ENCODE peak calls at places on chromosomes 2 and 18, in ten cellular contexts. P, O, J, Y, E, L, A, K, V and Z are unnamed samples.

GRCh38 chr2:102306125-102306524 is 5.2 kb upstream of the IL1RL1 start:
- DNase-seq in P (no peak), O (no peak), J (no peak), Y (no peak), E (no peak), L (no peak), A (no peak), K (no peak), V (no peak), Z (no peak)

GRCh38 chr2:45821558-45822271 is 170.2 kb downstream of the PRKCE start:
- DNase-seq in P (peak), O (no peak), J (peak), Y (peak), E (no peak), L (no peak), A (peak), K (no peak), V (peak), Z (no peak)

GRCh38 chr18:61400714-61401113 is 67.5 kb downstream of the CDH20 start:
- DNase-seq in P (peak), O (no peak), J (no peak), Y (peak), E (no peak), L (no peak), A (peak), K (no peak), V (no peak), Z (no peak)

GRCh38 chr2:175001546-175001945 is 3.6 kb downstream of the CHN1 start:
- DNase-seq in P (no peak), O (no peak), J (no peak), Y (no peak), E (no peak), L (no peak), A (no peak), K (no peak), V (no peak), Z (no peak)

GRCh38 chr18:60047556-60047955 is 147.8 kb downstream of the PMAIP1 start:
- DNase-seq in P (peak), O (no peak), J (no peak), Y (peak), E (no peak), L (no peak), A (no peak), K (no peak), V (no peak), Z (no peak)

GRCh38 chr2:196372811-196373664 is 201.7 kb upstream of the STK17B start:
- DNase-seq in P (peak), O (no peak), J (no peak), Y (no peak), E (no peak), L (no peak), A (no peak), K (no peak), V (no peak), Z (no peak)

GRCh38 chr2:85675427-85675826 is 7.4 kb upstream of the SFTPB start:
- DNase-seq in P (no peak), O (no peak), J (no peak), Y (no peak), E (no peak), L (no peak), A (no peak), K (no peak), V (no peak), Z (no peak)

GRCh38 chr2:71538241-71538640 is 84.9 kb downstream of the DYSF start:
- DNase-seq in P (no peak), O (no peak), J (no peak), Y (no peak), E (no peak), L (no peak), A (no peak), K (no peak), V (no peak), Z (no peak)

GRCh38 chr2:145007673-145008263 is 487.8 kb upstream of the ZEB2 start:
- DNase-seq in P (peak), O (no peak), J (no peak), Y (peak), E (no peak), L (no peak), A (peak), K (no peak), V (no peak), Z (no peak)

GRCh38 chr2:233832869-233833812 is 21.2 kb downstream of the HJURP start:
- DNase-seq in P (peak), O (peak), J (peak), Y (peak), E (peak), L (no peak), A (peak), K (no peak), V (no peak), Z (no peak)

GRCh38 chr2:178404380-178404767 is 46.6 kb downstream of the PRKRA start:
- DNase-seq in P (peak), O (peak), J (no peak), Y (peak), E (no peak), L (no peak), A (peak), K (no peak), V (no peak), Z (no peak)